ENCODE peak calls at places on chromosomes 11 and 22, in ten cellular contexts. One of them, this sample, is unnamed.

GRCh38 chr11:35802221-35802620 is 139.6 kb downstream of the TRIM44 start:
- DNase-seq in mucosa of descending colon: no peak
- DNase-seq in pancreas: no peak
- DNase-seq in activated CD8-positive, alpha-beta T cell treated with anti-CD3 and anti-CD28 coated beads for 36 hours: no peak
- DNase-seq in fibroblast of pulmonary artery: no peak
- DNase-seq in cardiac muscle cell: no peak
- DNase-seq in A549: no peak
- DNase-seq in B cell: no peak
- DNase-seq in heart right ventricle: no peak
- DNase-seq in fibroblast of lung: no peak
- DNase-seq in this sample: no peak

GRCh38 chr22:27336151-27337090 is 465.1 kb downstream of the MN1 start:
- DNase-seq in mucosa of descending colon: no peak
- DNase-seq in pancreas: no peak
- DNase-seq in activated CD8-positive, alpha-beta T cell treated with anti-CD3 and anti-CD28 coated beads for 36 hours: no peak
- DNase-seq in fibroblast of pulmonary artery: no peak
- DNase-seq in cardiac muscle cell: no peak
- DNase-seq in A549: no peak
- DNase-seq in B cell: no peak
- DNase-seq in heart right ventricle: no peak
- DNase-seq in fibroblast of lung: no peak
- DNase-seq in this sample: no peak

GRCh38 chr11:33946930-33947329 is 55.1 kb upstream of the LMO2 start:
- DNase-seq in mucosa of descending colon: no peak
- DNase-seq in pancreas: no peak
- DNase-seq in activated CD8-positive, alpha-beta T cell treated with anti-CD3 and anti-CD28 coated beads for 36 hours: no peak
- DNase-seq in fibroblast of pulmonary artery: no peak
- DNase-seq in cardiac muscle cell: no peak
- DNase-seq in A549: no peak
- DNase-seq in B cell: no peak
- DNase-seq in heart right ventricle: no peak
- DNase-seq in fibroblast of lung: no peak
- DNase-seq in this sample: no peak

GRCh38 chr11:72624496-72625201 is 49.6 kb downstream of the PDE2A start:
- DNase-seq in mucosa of descending colon: no peak
- DNase-seq in pancreas: no peak
- DNase-seq in activated CD8-positive, alpha-beta T cell treated with anti-CD3 and anti-CD28 coated beads for 36 hours: no peak
- DNase-seq in fibroblast of pulmonary artery: no peak
- DNase-seq in cardiac muscle cell: no peak
- DNase-seq in A549: no peak
- DNase-seq in B cell: no peak
- DNase-seq in heart right ventricle: peak; percentile 37
- DNase-seq in fibroblast of lung: no peak
- DNase-seq in this sample: no peak

GRCh38 chr11:119185916-119186634 is 800 bp downstream of the NHERF4 start:
- DNase-seq in mucosa of descending colon: no peak
- DNase-seq in pancreas: no peak
- DNase-seq in activated CD8-positive, alpha-beta T cell treated with anti-CD3 and anti-CD28 coated beads for 36 hours: no peak
- DNase-seq in fibroblast of pulmonary artery: no peak
- DNase-seq in cardiac muscle cell: no peak
- DNase-seq in A549: no peak
- DNase-seq in B cell: peak; percentile 10
- DNase-seq in heart right ventricle: no peak
- DNase-seq in fibroblast of lung: no peak
- DNase-seq in this sample: no peak

GRCh38 chr11:107696140-107696539 is 15.7 kb downstream of the SLN start:
- DNase-seq in mucosa of descending colon: no peak
- DNase-seq in pancreas: no peak
- DNase-seq in activated CD8-positive, alpha-beta T cell treated with anti-CD3 and anti-CD28 coated beads for 36 hours: no peak
- DNase-seq in fibroblast of pulmonary artery: peak; percentile 91
- DNase-seq in cardiac muscle cell: peak; percentile 93
- DNase-seq in A549: peak; percentile 35
- DNase-seq in B cell: no peak
- DNase-seq in heart right ventricle: no peak
- DNase-seq in fibroblast of lung: peak; percentile 93
- DNase-seq in this sample: no peak

GRCh38 chr11:123434262-123434661 is 4.2 kb downstream of the GRAMD1B start:
- DNase-seq in mucosa of descending colon: no peak
- DNase-seq in pancreas: no peak
- DNase-seq in activated CD8-positive, alpha-beta T cell treated with anti-CD3 and anti-CD28 coated beads for 36 hours: peak; percentile 61
- DNase-seq in fibroblast of pulmonary artery: peak; percentile 43
- DNase-seq in cardiac muscle cell: no peak
- DNase-seq in A549: peak; percentile 31
- DNase-seq in B cell: no peak
- DNase-seq in heart right ventricle: no peak
- DNase-seq in fibroblast of lung: no peak
- DNase-seq in this sample: peak; percentile 12

GRCh38 chr11:74927496-74927895 is 21.4 kb downstream of the XRRA1 start:
- DNase-seq in mucosa of descending colon: no peak
- DNase-seq in pancreas: no peak
- DNase-seq in activated CD8-positive, alpha-beta T cell treated with anti-CD3 and anti-CD28 coated beads for 36 hours: no peak
- DNase-seq in fibroblast of pulmonary artery: no peak
- DNase-seq in cardiac muscle cell: no peak
- DNase-seq in A549: no peak
- DNase-seq in B cell: no peak
- DNase-seq in heart right ventricle: no peak
- DNase-seq in fibroblast of lung: no peak
- DNase-seq in this sample: no peak

GRCh38 chr11:7600205-7600775 is 73.0 kb downstream of the CYB5R2 start:
- DNase-seq in mucosa of descending colon: no peak
- DNase-seq in pancreas: no peak
- DNase-seq in activated CD8-positive, alpha-beta T cell treated with anti-CD3 and anti-CD28 coated beads for 36 hours: no peak
- DNase-seq in fibroblast of pulmonary artery: peak; percentile 96
- DNase-seq in cardiac muscle cell: peak; percentile 97
- DNase-seq in A549: peak; percentile 22
- DNase-seq in B cell: no peak
- DNase-seq in heart right ventricle: no peak
- DNase-seq in fibroblast of lung: peak; percentile 75
- DNase-seq in this sample: peak; percentile 68

GRCh38 chr11:61083601-61084147 is 18.6 kb upstream of the CD5 start:
- DNase-seq in mucosa of descending colon: no peak
- DNase-seq in pancreas: no peak
- DNase-seq in activated CD8-positive, alpha-beta T cell treated with anti-CD3 and anti-CD28 coated beads for 36 hours: peak; percentile 83
- DNase-seq in fibroblast of pulmonary artery: no peak
- DNase-seq in cardiac muscle cell: no peak
- DNase-seq in A549: no peak
- DNase-seq in B cell: no peak
- DNase-seq in heart right ventricle: no peak
- DNase-seq in fibroblast of lung: no peak
- DNase-seq in this sample: no peak

GRCh38 chr11:64305691-64306562 is 603 bp downstream of the ESRRA start:
- DNase-seq in mucosa of descending colon: peak; percentile 90
- DNase-seq in pancreas: peak; percentile 94
- DNase-seq in activated CD8-positive, alpha-beta T cell treated with anti-CD3 and anti-CD28 coated beads for 36 hours: peak; percentile 76
- DNase-seq in fibroblast of pulmonary artery: peak; percentile 36
- DNase-seq in cardiac muscle cell: peak; percentile 42
- DNase-seq in A549: peak; percentile 38
- DNase-seq in B cell: peak; percentile 72
- DNase-seq in heart right ventricle: peak; percentile 73
- DNase-seq in fibroblast of lung: peak; percentile 51
- DNase-seq in this sample: peak; percentile 86

GRCh38 chr22:37303821-37304274 is 21.5 kb downstream of the CYTH4 start:
- DNase-seq in mucosa of descending colon: no peak
- DNase-seq in pancreas: no peak
- DNase-seq in activated CD8-positive, alpha-beta T cell treated with anti-CD3 and anti-CD28 coated beads for 36 hours: peak; percentile 94
- DNase-seq in fibroblast of pulmonary artery: peak; percentile 85
- DNase-seq in cardiac muscle cell: peak; percentile 79
- DNase-seq in A549: peak; percentile 82
- DNase-seq in B cell: no peak
- DNase-seq in heart right ventricle: no peak
- DNase-seq in fibroblast of lung: peak; percentile 88
- DNase-seq in this sample: peak; percentile 54

GRCh38 chr22:35540600-35541253 is at the start of gene RASD2:
- DNase-seq in mucosa of descending colon: peak; percentile 62
- DNase-seq in pancreas: peak; percentile 72
- DNase-seq in activated CD8-positive, alpha-beta T cell treated with anti-CD3 and anti-CD28 coated beads for 36 hours: peak; percentile 61
- DNase-seq in fibroblast of pulmonary artery: no peak
- DNase-seq in cardiac muscle cell: peak; percentile 31
- DNase-seq in A549: peak; percentile 51
- DNase-seq in B cell: no peak
- DNase-seq in heart right ventricle: peak; percentile 61
- DNase-seq in fibroblast of lung: no peak
- DNase-seq in this sample: peak; percentile 19

GRCh38 chr22:19448739-19449421 is 1.4 kb upstream of the C22orf39 start:
- DNase-seq in mucosa of descending colon: no peak
- DNase-seq in pancreas: no peak
- DNase-seq in activated CD8-positive, alpha-beta T cell treated with anti-CD3 and anti-CD28 coated beads for 36 hours: peak; percentile 77
- DNase-seq in fibroblast of pulmonary artery: no peak
- DNase-seq in cardiac muscle cell: no peak
- DNase-seq in A549: no peak
- DNase-seq in B cell: no peak
- DNase-seq in heart right ventricle: no peak
- DNase-seq in fibroblast of lung: no peak
- DNase-seq in this sample: no peak

GRCh38 chr22:49765091-49765771 is 62.4 kb downstream of the BRD1 start:
- DNase-seq in mucosa of descending colon: peak; percentile 23
- DNase-seq in pancreas: peak; percentile 54
- DNase-seq in activated CD8-positive, alpha-beta T cell treated with anti-CD3 and anti-CD28 coated beads for 36 hours: no peak
- DNase-seq in fibroblast of pulmonary artery: no peak
- DNase-seq in cardiac muscle cell: no peak
- DNase-seq in A549: no peak
- DNase-seq in B cell: no peak
- DNase-seq in heart right ventricle: no peak
- DNase-seq in fibroblast of lung: no peak
- DNase-seq in this sample: no peak

GRCh38 chr11:107689317-107690202 is 22.3 kb downstream of the SLN start:
- DNase-seq in mucosa of descending colon: peak; percentile 46
- DNase-seq in pancreas: no peak
- DNase-seq in activated CD8-positive, alpha-beta T cell treated with anti-CD3 and anti-CD28 coated beads for 36 hours: peak; percentile 81
- DNase-seq in fibroblast of pulmonary artery: peak; percentile 71
- DNase-seq in cardiac muscle cell: peak; percentile 81
- DNase-seq in A549: peak; percentile 34
- DNase-seq in B cell: peak; percentile 35
- DNase-seq in heart right ventricle: peak; percentile 33
- DNase-seq in fibroblast of lung: peak; percentile 70
- DNase-seq in this sample: peak; percentile 62

GRCh38 chr11:125429174-125429707 is 66.8 kb downstream of the FEZ1 start:
- DNase-seq in mucosa of descending colon: peak; percentile 28
- DNase-seq in pancreas: no peak
- DNase-seq in activated CD8-positive, alpha-beta T cell treated with anti-CD3 and anti-CD28 coated beads for 36 hours: peak; percentile 77
- DNase-seq in fibroblast of pulmonary artery: peak; percentile 71
- DNase-seq in cardiac muscle cell: peak; percentile 69
- DNase-seq in A549: peak; percentile 38
- DNase-seq in B cell: peak; percentile 41
- DNase-seq in heart right ventricle: peak; percentile 53
- DNase-seq in fibroblast of lung: peak; percentile 54
- DNase-seq in this sample: peak; percentile 61
- TF ChIP-seq CTCF in mucosa of descending colon: no peak
- TF ChIP-seq CTCF in pancreas: peak; percentile 43
- TF ChIP-seq CTCF in activated CD8-positive, alpha-beta T cell treated with anti-CD3 and anti-CD28 coated beads for 36 hours: peak; percentile 54
- TF ChIP-seq CTCF in fibroblast of pulmonary artery: peak; percentile 89
- TF ChIP-seq CTCF in cardiac muscle cell: peak; percentile 82
- TF ChIP-seq CTCF in A549: peak; percentile 36
- TF ChIP-seq CTCF in B cell: peak; percentile 33
- TF ChIP-seq CTCF in heart right ventricle: peak; percentile 62
- TF ChIP-seq CTCF in fibroblast of lung: peak; percentile 81
- TF ChIP-seq CTCF in this sample: peak; percentile 38

DNA sequence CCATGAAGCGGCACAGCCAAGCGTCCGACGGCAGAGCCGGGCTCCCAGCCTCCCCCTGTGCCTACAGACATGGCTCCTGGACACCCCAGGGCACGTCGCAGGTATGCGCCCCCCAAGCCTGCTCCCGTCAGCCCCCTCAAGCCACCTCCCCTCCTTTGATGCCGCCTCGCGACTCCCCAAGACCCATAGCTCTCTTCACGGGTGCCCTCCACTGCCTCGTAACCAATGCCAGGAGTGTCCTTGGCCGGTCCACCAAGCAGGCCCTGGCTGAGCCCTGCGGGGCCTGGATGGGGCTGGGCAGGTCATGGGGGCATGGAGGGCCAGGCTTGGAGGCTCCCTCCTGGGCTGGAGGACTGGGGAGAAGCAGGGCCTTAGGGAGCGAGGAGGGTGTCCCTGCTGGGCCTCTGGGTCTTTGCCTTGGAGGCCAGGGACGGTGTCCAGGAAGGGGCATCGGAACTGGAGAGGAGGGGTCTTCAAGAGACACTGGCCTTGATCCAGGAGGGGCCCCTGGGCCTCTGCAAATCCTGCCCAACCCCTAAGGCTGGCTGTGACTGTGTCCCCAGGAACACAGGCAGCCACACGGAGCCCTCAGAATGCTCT is 9.2 kb downstream of the ANO9 start:
- DNase-seq in mucosa of descending colon: no peak
- DNase-seq in pancreas: peak; percentile 67
- DNase-seq in activated CD8-positive, alpha-beta T cell treated with anti-CD3 and anti-CD28 coated beads for 36 hours: no peak
- DNase-seq in fibroblast of pulmonary artery: no peak
- DNase-seq in cardiac muscle cell: no peak
- DNase-seq in A549: no peak
- DNase-seq in B cell: no peak
- DNase-seq in heart right ventricle: peak; percentile 7
- DNase-seq in fibroblast of lung: no peak
- DNase-seq in this sample: no peak
- TF ChIP-seq CTCF in mucosa of descending colon: no peak
- TF ChIP-seq CTCF in pancreas: no peak
- TF ChIP-seq CTCF in activated CD8-positive, alpha-beta T cell treated with anti-CD3 and anti-CD28 coated beads for 36 hours: no peak
- TF ChIP-seq CTCF in fibroblast of pulmonary artery: no peak
- TF ChIP-seq CTCF in cardiac muscle cell: no peak
- TF ChIP-seq CTCF in A549: no peak
- TF ChIP-seq CTCF in B cell: no peak
- TF ChIP-seq CTCF in heart right ventricle: no peak
- TF ChIP-seq CTCF in fibroblast of lung: no peak
- TF ChIP-seq CTCF in this sample: no peak

DNA sequence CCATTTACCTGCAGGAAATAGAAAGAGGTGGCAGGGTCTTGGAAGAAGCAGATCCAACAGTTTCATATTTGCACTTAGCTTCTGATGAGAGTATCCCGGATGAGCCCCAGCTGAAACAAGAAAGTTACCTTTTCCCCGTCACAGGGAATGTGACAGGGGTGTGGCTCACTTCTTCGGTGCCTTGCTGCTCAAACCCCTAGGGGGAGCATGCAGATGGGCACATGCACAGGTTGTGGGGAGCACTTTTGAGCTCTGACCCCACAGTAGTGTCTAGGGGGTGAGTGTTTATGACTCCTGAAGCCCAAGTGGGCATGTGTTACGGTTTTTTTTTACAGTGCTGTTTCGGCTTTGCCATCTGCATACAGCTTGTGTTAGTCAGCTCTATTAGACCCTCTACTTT is 1221.0 kb downstream of the JRKL start:
- DNase-seq in mucosa of descending colon: no peak
- DNase-seq in pancreas: no peak
- DNase-seq in activated CD8-positive, alpha-beta T cell treated with anti-CD3 and anti-CD28 coated beads for 36 hours: no peak
- DNase-seq in fibroblast of pulmonary artery: no peak
- DNase-seq in cardiac muscle cell: no peak
- DNase-seq in A549: no peak
- DNase-seq in B cell: no peak
- DNase-seq in heart right ventricle: no peak
- DNase-seq in fibroblast of lung: no peak
- DNase-seq in this sample: no peak
- TF ChIP-seq CTCF in mucosa of descending colon: no peak
- TF ChIP-seq CTCF in pancreas: no peak
- TF ChIP-seq CTCF in activated CD8-positive, alpha-beta T cell treated with anti-CD3 and anti-CD28 coated beads for 36 hours: no peak
- TF ChIP-seq CTCF in fibroblast of pulmonary artery: no peak
- TF ChIP-seq CTCF in cardiac muscle cell: no peak
- TF ChIP-seq CTCF in A549: no peak
- TF ChIP-seq CTCF in B cell: no peak
- TF ChIP-seq CTCF in heart right ventricle: no peak
- TF ChIP-seq CTCF in fibroblast of lung: no peak
- TF ChIP-seq CTCF in this sample: no peak

DNA sequence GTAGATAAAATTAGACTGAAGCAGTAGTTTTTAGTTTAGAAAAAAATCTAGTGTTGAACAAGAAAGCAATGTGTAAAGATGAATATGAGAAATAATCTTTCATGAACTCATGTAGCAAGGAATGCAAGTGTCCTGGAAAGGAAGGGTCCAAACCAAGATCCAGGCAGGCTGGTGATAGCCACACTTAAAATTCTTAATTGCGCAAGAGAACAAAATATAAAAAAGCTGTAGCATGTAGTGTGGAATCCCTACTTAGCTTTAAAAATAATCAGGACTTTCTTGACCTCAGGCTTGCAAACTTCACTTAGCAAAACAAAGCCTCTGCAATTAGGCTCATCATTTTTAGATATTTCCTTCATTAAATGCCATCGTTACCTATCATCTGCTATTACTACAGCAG is 2186.1 kb upstream of the RAG2 start:
- DNase-seq in mucosa of descending colon: no peak
- DNase-seq in pancreas: no peak
- DNase-seq in activated CD8-positive, alpha-beta T cell treated with anti-CD3 and anti-CD28 coated beads for 36 hours: no peak
- DNase-seq in fibroblast of pulmonary artery: no peak
- DNase-seq in cardiac muscle cell: no peak
- DNase-seq in A549: no peak
- DNase-seq in B cell: no peak
- DNase-seq in heart right ventricle: no peak
- DNase-seq in fibroblast of lung: no peak
- DNase-seq in this sample: no peak
- TF ChIP-seq CTCF in mucosa of descending colon: no peak
- TF ChIP-seq CTCF in pancreas: no peak
- TF ChIP-seq CTCF in activated CD8-positive, alpha-beta T cell treated with anti-CD3 and anti-CD28 coated beads for 36 hours: no peak
- TF ChIP-seq CTCF in fibroblast of pulmonary artery: no peak
- TF ChIP-seq CTCF in cardiac muscle cell: no peak
- TF ChIP-seq CTCF in A549: no peak
- TF ChIP-seq CTCF in B cell: no peak
- TF ChIP-seq CTCF in heart right ventricle: no peak
- TF ChIP-seq CTCF in fibroblast of lung: no peak
- TF ChIP-seq CTCF in this sample: no peak

This sample was measured in Calu3.